ENCODE peak calls at places on chromosome 2, in four cellular contexts. Z is CD4-positive, alpha-beta T cell; V is H9; G is K562. R is an unnamed sample.

GRCh38 chr2:85792783-85793441 is 39.1 kb downstream of the ATOH8 start:
- DNase-seq in Z (no peak), V (no peak), G (no peak), R (peak; percentile 77)

GRCh38 chr2:54206596-54206995 is 49.4 kb downstream of the TSPYL6 start:
- DNase-seq in Z (no peak), V (no peak), G (peak; percentile 30), R (peak; percentile 8)

GRCh38 chr2:36780231-36780808 is 83.8 kb downstream of the VIT start:
- DNase-seq in Z (no peak), V (no peak), G (peak; percentile 55), R (peak; percentile 64)

GRCh38 chr2:233082222-233082933 is 22.2 kb downstream of the INPP5D start:
- DNase-seq in Z (no peak), V (no peak), G (no peak), R (no peak)

GRCh38 chr2:55327470-55328230 is 58.6 kb upstream of the MTIF2 start:
- DNase-seq in Z (no peak), V (no peak), G (no peak), R (no peak)

GRCh38 chr2:138441916-138442315 is 59.7 kb upstream of the SPOPL start:
- DNase-seq in Z (no peak), V (no peak), G (no peak), R (no peak)

GRCh38 chr2:234426616-234427015 is 70.3 kb downstream of the ARL4C start:
- DNase-seq in Z (no peak), V (no peak), G (no peak), R (no peak)

GRCh38 chr2:85263591-85263990 is 64.2 kb downstream of the TGOLN2 start:
- DNase-seq in Z (no peak), V (no peak), G (no peak), R (no peak)

GRCh38 chr2:224875870-224876269 is 159.7 kb upstream of the CCDC195 start:
- DNase-seq in Z (no peak), V (no peak), G (no peak), R (no peak)

GRCh38 chr2:132980304-132980703 is 310.3 kb upstream of the LYPD1 start:
- DNase-seq in Z (no peak), V (no peak), G (no peak), R (no peak)

GRCh38 chr2:208935531-208935930 is 488.3 kb upstream of the MAP2 start:
- DNase-seq in Z (no peak), V (no peak), G (no peak), R (no peak)

GRCh38 chr2:147487286-147487979 is 357.4 kb upstream of the ACVR2A start:
- DNase-seq in Z (no peak), V (no peak), G (no peak), R (no peak)

GRCh38 chr2:64062840-64063239 is 43.6 kb upstream of the VPS54 start:
- DNase-seq in Z (no peak), V (no peak), G (no peak), R (no peak)

GRCh38 chr2:213476641-213477040 is 192.4 kb downstream of the SPAG16 start:
- DNase-seq in Z (no peak), V (no peak), G (no peak), R (no peak)

GRCh38 chr2:8678731-8679566 is 2.9 kb upstream of the ID2 start:
- DNase-seq in Z (peak; percentile 75), V (peak; percentile 93), G (peak; percentile 95), R (peak; percentile 89)

GRCh38 chr2:8680931-8681760 is 710 bp upstream of the ID2 start:
- DNase-seq in Z (peak; percentile 36), V (peak; percentile 46), G (peak; percentile 74), R (peak; percentile 55)

GRCh38 chr2:8679567-8679826 is 2.4 kb upstream of the ID2 start:
- DNase-seq in Z (no peak), V (no peak), G (no peak), R (no peak)

GRCh38 chr2:8681786-8682692 is at the start of gene ID2:
- DNase-seq in Z (peak; percentile 98), V (peak; percentile 99), G (peak; percentile 98), R (peak; percentile 99)

DNA sequence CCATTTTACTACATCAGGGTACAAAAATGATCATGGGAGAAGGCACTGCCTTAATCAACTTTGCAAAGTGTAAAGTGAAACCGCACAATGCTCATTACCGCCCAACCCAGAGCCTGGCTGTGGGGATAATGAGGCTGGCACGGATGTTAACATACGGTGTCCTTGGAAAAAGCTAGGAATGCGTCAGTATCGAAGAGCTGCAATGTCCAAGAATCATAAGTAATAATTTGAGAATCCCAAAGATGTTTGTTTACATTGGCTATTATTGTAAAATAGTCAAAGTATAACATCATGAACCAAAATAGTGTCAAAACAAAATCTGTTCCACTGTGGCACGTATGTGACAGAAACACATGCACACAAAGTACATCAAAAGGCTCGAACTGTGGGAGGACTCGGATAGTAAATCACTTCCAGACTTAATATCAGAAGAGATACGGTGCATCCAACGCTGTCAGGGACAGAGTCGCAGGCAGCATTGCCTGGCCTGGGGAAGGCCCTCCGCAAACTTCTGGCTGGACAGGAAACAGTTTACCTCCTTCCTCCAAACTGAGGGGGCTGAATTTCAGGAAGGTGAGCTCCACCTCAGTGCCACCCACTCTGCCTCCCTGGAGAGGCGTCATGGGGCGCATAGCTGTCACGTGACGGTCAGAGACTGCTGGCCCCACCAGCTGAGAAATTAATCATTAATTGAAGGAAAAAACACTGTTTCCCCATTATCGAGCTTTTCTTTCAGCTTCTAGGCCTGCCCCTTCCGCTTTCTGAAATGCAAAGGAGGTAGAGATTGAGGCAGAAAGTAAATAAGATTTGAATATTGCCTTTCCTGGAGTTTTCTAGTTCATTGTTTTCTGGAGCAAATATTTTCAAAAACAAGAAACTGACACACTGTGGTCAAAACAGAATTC is 1.8 kb upstream of the ID2 start:
- DNase-seq in Z (no peak), V (no peak), G (peak; percentile 29), R (no peak)
- H3K27ac ChIP-seq in Z (no peak overlapping the region), V (no peak overlapping the region), G (peak overlapping the region; percentile 92), R (no peak overlapping the region)

GRCh38 chr2:98185801-98186200 is 98.8 kb downstream of the VWA3B start:
- DNase-seq in Z (no peak), V (no peak), G (no peak), R (no peak)

GRCh38 chr2:98187194-98187593 is 100.2 kb downstream of the VWA3B start:
- DNase-seq in Z (no peak), V (no peak), G (no peak), R (no peak)

GRCh38 chr2:98191880-98192279 is 104.9 kb downstream of the VWA3B start:
- DNase-seq in Z (no peak), V (no peak), G (no peak), R (no peak)

GRCh38 chr2:98188351-98189046 is 101.5 kb downstream of the VWA3B start:
- DNase-seq in Z (no peak), V (no peak), G (no peak), R (peak; percentile 83)
- TF ChIP-seq CTCF in Z (no peak), V (no peak), G (no peak), R (no peak)

GRCh38 chr2:206011018-206011614 is 74.9 kb downstream of the INO80D start:
- DNase-seq in Z (no peak), V (no peak), G (no peak), R (no peak)
- H3K27ac ChIP-seq in Z (no peak overlapping the region), V (no peak overlapping the region), G (no peak overlapping the region), R (no peak overlapping the region)

DNA sequence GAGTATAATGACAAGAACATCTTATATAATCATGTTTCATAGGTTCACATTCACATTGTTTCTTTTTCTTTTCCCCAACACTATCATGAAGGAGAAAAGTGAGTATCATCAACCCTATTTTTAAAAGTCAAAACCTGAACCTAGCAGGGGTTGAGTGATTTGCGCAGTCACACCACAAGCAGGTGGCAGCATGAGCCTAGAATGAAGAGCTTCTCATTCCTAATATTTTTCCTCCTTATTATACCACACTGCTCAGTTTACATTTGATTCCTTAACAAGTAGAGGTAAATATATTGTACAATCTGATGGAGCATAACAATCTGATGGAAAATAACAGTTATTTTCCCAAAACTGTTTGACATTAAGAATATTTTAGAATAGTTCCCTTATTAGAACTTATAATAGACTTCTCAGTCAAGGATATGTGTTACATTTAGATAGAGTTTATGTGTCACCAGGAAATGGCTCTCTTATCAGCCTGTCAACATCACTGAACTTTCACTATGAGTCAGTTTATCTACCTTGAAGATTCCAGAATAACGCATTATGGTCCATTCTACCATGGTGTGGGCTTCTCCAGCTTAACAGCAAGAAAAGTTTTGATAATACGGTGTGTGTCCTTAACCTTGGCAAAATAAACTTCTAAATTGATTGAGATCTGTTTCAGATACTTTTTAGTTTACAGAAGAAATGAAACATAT is 119.5 kb downstream of the NEB start:
- DNase-seq in Z (no peak), V (no peak), G (peak; percentile 20), R (no peak)
- TF ChIP-seq CTCF in Z (no peak), V (no peak), G (peak; percentile 40), R (no peak)

DNA sequence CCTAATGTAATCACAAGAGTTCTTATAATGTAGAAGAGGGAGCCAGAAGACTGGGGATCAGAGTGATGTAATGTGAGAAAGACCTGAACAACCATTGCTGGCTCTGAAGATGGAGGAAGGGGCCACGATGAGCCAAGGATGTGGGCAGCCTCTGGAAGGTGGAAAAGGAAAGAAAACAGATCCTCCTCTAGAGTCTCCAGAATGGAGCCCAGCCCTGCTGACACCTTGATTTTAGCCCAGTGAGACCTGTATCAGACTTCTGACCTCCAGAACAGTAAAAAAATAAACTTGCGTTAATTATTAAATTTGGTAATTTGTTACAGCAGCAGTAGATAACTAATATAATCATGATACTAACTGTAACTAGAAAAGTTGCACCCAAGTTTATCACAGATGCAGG is 3.1 kb downstream of the RBKS start:
- DNase-seq in Z (no peak), V (no peak), G (no peak), R (no peak)
- H3K27ac ChIP-seq in Z (no peak overlapping the region), V (no peak overlapping the region), G (no peak overlapping the region), R (no peak overlapping the region)

GRCh38 chr2:163812926-163813520 is 77.2 kb upstream of the FIGN start:
- DNase-seq in Z (no peak), V (no peak), G (no peak), R (no peak)

GRCh38 chr2:163808406-163808805 is 72.6 kb upstream of the FIGN start:
- DNase-seq in Z (no peak), V (no peak), G (no peak), R (no peak)
- TF ChIP-seq CTCF in Z (no peak), V (peak; percentile 43), G (no peak), R (no peak)

GRCh38 chr2:20179179-20179754 is 45.7 kb downstream of the SDC1 start:
- DNase-seq in Z (no peak), V (no peak), G (no peak), R (no peak)
- H3K27ac ChIP-seq in Z (no peak overlapping the region), V (no peak overlapping the region), G (no peak overlapping the region), R (peak overlapping the region; percentile 99)

GRCh38 chr2:26809211-26809610 is 23.4 kb downstream of the CENPA start:
- DNase-seq in Z (no peak), V (no peak), G (no peak), R (no peak)
- TF ChIP-seq CTCF in Z (no peak), V (no peak), G (no peak), R (no peak)

R was measured in RWPE1.